ENCODE peak calls at places on chromosome 6, in six cellular contexts. R is HepG2, M is A549, X is K562, O is H1, N is GM12878. E is an unnamed sample.

GRCh38 chr6:10415593-10416480 is 963 bp upstream of the TFAP2A start:
- DNase-seq in O (no peak), X (no peak), M (no peak), N (no peak), R (no peak), E (no peak)

GRCh38 chr6:137403855-137404254 is 90.3 kb downstream of the OLIG3 start:
- DNase-seq in X (no peak), N (no peak), O (no peak), R (no peak), M (no peak), E (no peak)

GRCh38 chr6:113182370-113183141 is 674.6 kb upstream of the MARCKS start:
- DNase-seq in N (no peak), O (no peak), X (no peak), R (peak; percentile 2), M (peak; percentile 1), E (no peak)

GRCh38 chr6:158787395-158787794 is 31.8 kb downstream of the EZR start:
- DNase-seq in N (no peak), X (no peak), O (no peak), R (no peak), M (no peak), E (no peak)

GRCh38 chr6:129120856-129121255 is 237.9 kb downstream of the LAMA2 start:
- DNase-seq in M (no peak), O (no peak), X (no peak), N (no peak), R (no peak), E (no peak)

GRCh38 chr6:167506443-167507231 is 181.8 kb downstream of the TTLL2 start:
- DNase-seq in X (no peak), N (no peak), O (no peak), R (peak; percentile 68), M (no peak), E (no peak)

GRCh38 chr6:27126815-27127537 is 120.5 kb upstream of the PRSS16 start:
- DNase-seq in N (peak; percentile 85), X (peak; percentile 97), R (peak; percentile 85), O (peak; percentile 83), M (peak; percentile 41), E (peak; percentile 70)

GRCh38 chr6:73487473-73487872 is 25.9 kb downstream of the MTO1 start:
- DNase-seq in M (no peak), N (no peak), R (no peak), X (no peak), O (no peak), E (no peak)

GRCh38 chr6:127907960-127908640 is 7.2 kb upstream of the THEMIS start:
- DNase-seq in N (peak; percentile 21), X (no peak), R (no peak), M (no peak), O (no peak), E (no peak)

GRCh38 chr6:87756858-87757257 is 54.8 kb upstream of the AKIRIN2 start:
- DNase-seq in X (peak; percentile 73), M (no peak), R (no peak), N (peak; percentile 97), O (no peak), E (no peak)

GRCh38 chr6:169132361-169132895 is 121.2 kb downstream of the THBS2 start:
- DNase-seq in X (no peak), M (no peak), R (no peak), N (no peak), O (no peak), E (no peak)

GRCh38 chr6:89950879-89951391 is 56.7 kb downstream of the GJA10 start:
- DNase-seq in O (no peak), X (no peak), M (no peak), N (no peak), R (no peak), E (no peak)

GRCh38 chr6:39980839-39981580 is 46.7 kb upstream of the MOCS1 start:
- DNase-seq in M (peak; percentile 33), R (peak; percentile 52), X (peak; percentile 78), N (no peak), O (peak; percentile 48), E (peak; percentile 59)

GRCh38 chr6:31663961-31664789 is 622 bp downstream of the GPANK1 start:
- DNase-seq in M (no peak), R (no peak), X (peak; percentile 92), N (no peak), O (no peak), E (no peak)

GRCh38 chr6:30357678-30358339 is 12.9 kb downstream of the RPP21 start:
- DNase-seq in R (peak; percentile 60), M (peak; percentile 53), X (peak; percentile 75), N (no peak), O (peak; percentile 71), E (peak; percentile 76)

GRCh38 chr6:33187809-33188208 is 4.5 kb downstream of the COL11A2 start:
- DNase-seq in O (no peak), N (no peak), R (no peak), M (no peak), X (no peak), E (no peak)

GRCh38 chr6:149895702-149896310 is 2.1 kb downstream of the RAET1E start:
- DNase-seq in O (no peak), N (no peak), X (no peak), M (peak; percentile 46), R (no peak), E (peak; percentile 44)

GRCh38 chr6:138349891-138350290 is 27.8 kb upstream of the SMIM28 start:
- DNase-seq in M (no peak), R (no peak), N (no peak), O (no peak), X (no peak), E (no peak)

GRCh38 chr6:125868252-125868651 is 77.5 kb downstream of the NCOA7 start:
- DNase-seq in N (no peak), M (no peak), X (no peak), R (no peak), O (no peak), E (no peak)

GRCh38 chr6:159874475-159874874 is 16.3 kb upstream of the MAS1 start:
- DNase-seq in O (no peak), N (no peak), X (no peak), M (no peak), R (no peak), E (no peak)

GRCh38 chr6:137981758-137982157 is 114.7 kb downstream of the TNFAIP3 start:
- DNase-seq in O (no peak), X (no peak), R (no peak), N (no peak), M (no peak), E (no peak)

GRCh38 chr6:31784270-31784925 is 7.3 kb upstream of the VWA7 start:
- DNase-seq in M (no peak), R (no peak), N (no peak), O (no peak), X (no peak), E (peak; percentile 3)

GRCh38 chr6:144036064-144036873 is 28.2 kb upstream of the PLAGL1 start:
- DNase-seq in O (no peak), R (peak; percentile 21), N (no peak), X (peak; percentile 59), M (no peak), E (no peak)

GRCh38 chr6:64301307-64302236 is 666.0 kb downstream of the PHF3 start:
- DNase-seq in O (no peak), M (no peak), X (no peak), N (no peak), R (peak; percentile 91), E (no peak)

GRCh38 chr6:164107297-164107995 is 692.9 kb downstream of the QKI start:
- DNase-seq in N (no peak), O (no peak), X (no peak), R (no peak), M (no peak), E (no peak)

GRCh38 chr6:38445321-38445720 is 194.4 kb downstream of the BTBD9 start:
- DNase-seq in X (no peak), N (no peak), O (no peak), R (no peak), M (no peak), E (no peak)

GRCh38 chr6:147395158-147395557 is 113.3 kb upstream of the SAMD5 start:
- DNase-seq in O (no peak), M (no peak), R (no peak), X (no peak), N (no peak), E (no peak)

GRCh38 chr6:83853178-83853967 is at the start of gene RIPPLY2:
- DNase-seq in R (no peak), N (no peak), X (no peak), M (no peak), O (peak; percentile 79), E (peak; percentile 89)

GRCh38 chr6:154404791-154405400 is 48.3 kb upstream of the IPCEF1 start:
- DNase-seq in N (no peak), X (no peak), O (no peak), M (no peak), R (no peak), E (no peak)

GRCh38 chr6:41691426-41692079 is 43.9 kb downstream of the TFEB start:
- DNase-seq in N (no peak), X (no peak), O (no peak), R (no peak), M (no peak), E (no peak)

GRCh38 chr6:142155091-142155490 is 8.0 kb downstream of the VTA1 start:
- DNase-seq in R (no peak), X (no peak), O (no peak), M (no peak), N (no peak), E (no peak)

GRCh38 chr6:142153230-142153629 is 6.2 kb downstream of the VTA1 start:
- DNase-seq in O (no peak), X (no peak), M (no peak), R (no peak), N (no peak), E (no peak)

GRCh38 chr6:142152731-142153130 is 5.7 kb downstream of the VTA1 start:
- DNase-seq in X (no peak), M (no peak), O (no peak), N (no peak), R (no peak), E (no peak)

GRCh38 chr6:142155895-142156757 is 9.1 kb downstream of the VTA1 start:
- DNase-seq in X (peak; percentile 34), N (no peak), M (peak; percentile 21), R (peak; percentile 30), O (no peak), E (peak; percentile 10)
- TF ChIP-seq CHD2 in X (no peak), N (no peak), M (no peak), R (no peak), O (no peak), E (no peak)

GRCh38 chr6:44113396-44113795 is 13.9 kb downstream of the MRPL14 start:
- DNase-seq in N (no peak), X (no peak), O (no peak), R (no peak), M (peak; percentile 18), E (peak; percentile 31)
- TF ChIP-seq CTCF in N (no peak), X (peak; percentile 28), O (peak; percentile 39), R (peak; percentile 32), M (no peak), E (peak; percentile 40)

GRCh38 chr6:1590580-1590979 is 19.1 kb upstream of the FOXC1 start:
- DNase-seq in N (no peak), M (no peak), O (peak; percentile 14), X (no peak), R (no peak), E (no peak)
- TF ChIP-seq CHD2 in N (no peak), M (no peak), O (no peak), X (no peak), R (no peak), E (no peak)

DNA sequence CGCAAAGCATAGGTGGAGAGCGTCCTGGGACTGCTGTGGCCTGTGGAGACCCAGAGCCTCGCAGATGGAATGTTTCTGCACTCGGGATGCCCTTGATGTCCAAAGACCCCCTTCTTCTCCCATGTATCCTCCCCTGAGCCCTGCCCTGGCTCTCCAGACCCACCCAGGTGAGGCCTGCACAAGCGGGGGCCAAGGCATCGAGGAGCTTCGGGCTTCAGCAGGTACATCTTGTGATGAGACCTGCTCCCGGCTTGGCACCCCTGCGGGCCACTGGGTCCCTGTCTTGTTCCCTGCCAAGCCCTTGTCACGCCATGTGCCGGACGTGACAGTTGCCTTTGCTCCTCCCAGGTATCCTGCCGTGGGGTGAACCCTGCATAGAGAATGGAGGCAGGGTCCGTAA is 85.2 kb downstream of the RAMACL start:
- DNase-seq in O (no peak), R (no peak), M (no peak), N (no peak), X (no peak), E (no peak)
- TF ChIP-seq CTCF in O (no peak), R (no peak), M (no peak), N (no peak), X (no peak), E (no peak)